ENCODE peak calls at places on chromosomes 11 and 22, in five cellular contexts. B is anterior cingulate cortex, X is colonic mucosa, T is AG09309, D is aorta. K is an unnamed sample.
A peak's percentile ranks its signal among the peaks of the same experiment; 100 is the strongest.

GRCh38 chr11:70314730-70315129 is 44.2 kb downstream of the PPFIA1 start:
- DNase-seq in B (no peak), X (no peak), D (no peak), T (no peak), K (no peak)

GRCh38 chr11:78250099-78250498 is 61.4 kb downstream of the USP35 start:
- DNase-seq in D (no peak), B (no peak), X (no peak), T (no peak), K (no peak)

GRCh38 chr11:66277475-66278391 is at the start of gene CNIH2:
- DNase-seq in T (no peak), D (no peak), B (peak; percentile 29), X (no peak), K (no peak)

GRCh38 chr11:132718711-132719641 is 813.3 kb downstream of the OPCML start:
- DNase-seq in X (peak; percentile 17), T (no peak), B (no peak), D (no peak), K (peak; percentile 4)

GRCh38 chr22:30926706-30927105 is 41.9 kb downstream of the MORC2 start:
- DNase-seq in B (no peak), X (no peak), D (no peak), T (no peak), K (no peak)

GRCh38 chr22:19535001-19535400 is 10.8 kb upstream of the CLDN5 start:
- DNase-seq in X (no peak), D (no peak), B (no peak), T (no peak), K (no peak)

GRCh38 chr11:128621491-128622136 is 34.3 kb upstream of the ETS1 start:
- DNase-seq in D (no peak), X (no peak), B (no peak), T (peak; percentile 91), K (peak; percentile 100)

GRCh38 chr22:43985532-43985931 is 30.3 kb downstream of the SAMM50 start:
- DNase-seq in T (no peak), X (no peak), B (no peak), D (no peak), K (no peak)

GRCh38 chr11:94809251-94809650 is 41.1 kb downstream of the AMOTL1 start:
- DNase-seq in D (no peak), T (no peak), X (no peak), B (no peak), K (no peak)

GRCh38 chr11:122705396-122705795 is 49.9 kb downstream of the UBASH3B start:
- DNase-seq in T (no peak), X (no peak), D (no peak), B (no peak), K (no peak)

GRCh38 chr11:69916806-69917387 is 97.7 kb upstream of the FGF3 start:
- DNase-seq in T (no peak), X (no peak), D (peak; percentile 14), B (no peak), K (no peak)

GRCh38 chr11:34358666-34359547 is 1.1 kb upstream of the ABTB2 start:
- DNase-seq in X (peak; percentile 85), T (no peak), D (peak; percentile 82), B (peak; percentile 65), K (no peak)

GRCh38 chr22:46286941-46287872 is 9.5 kb upstream of the GTSE1 start:
- DNase-seq in T (no peak), B (no peak), D (no peak), X (no peak), K (no peak)

GRCh38 chr11:1130276-1131032 is 27.3 kb upstream of the MUC5AC start:
- DNase-seq in B (no peak), D (peak; percentile 32), X (peak; percentile 12), T (no peak), K (no peak)

GRCh38 chr11:95097209-95097608 is 7.6 kb downstream of the ENDOD1 start:
- DNase-seq in T (no peak), X (no peak), D (no peak), B (no peak), K (no peak)

GRCh38 chr11:95119361-95120060 is 29.9 kb downstream of the ENDOD1 start:
- DNase-seq in B (no peak), T (no peak), X (no peak), D (no peak), K (no peak)

GRCh38 chr11:61293869-61294716 is 1.0 kb downstream of the VWCE start:
- DNase-seq in B (peak; percentile 41), T (no peak), D (peak; percentile 58), X (no peak), K (peak; percentile 36)

GRCh38 chr11:88188251-88189030 is 13.2 kb upstream of the RAB38 start:
- DNase-seq in X (no peak), T (no peak), D (no peak), B (no peak), K (no peak)

GRCh38 chr11:350723-351255 is 18.5 kb upstream of the B4GALNT4 start:
- DNase-seq in B (no peak), X (no peak), D (no peak), T (no peak), K (no peak)

GRCh38 chr11:108319541-108320145 is 96.8 kb downstream of the ATM start:
- DNase-seq in X (no peak), D (no peak), T (no peak), B (no peak), K (no peak)

GRCh38 chr22:39317756-39318506 is 1.5 kb downstream of the RPL3 start:
- DNase-seq in T (no peak), D (no peak), X (no peak), B (no peak), K (no peak)

GRCh38 chr22:50627452-50627913 is 469 bp downstream of the ARSA start:
- DNase-seq in T (no peak), D (no peak), B (no peak), X (peak; percentile 42), K (no peak)

GRCh38 chr22:17576475-17576874 is 13.2 kb downstream of the SLC25A18 start:
- DNase-seq in X (no peak), T (peak; percentile 87), D (no peak), B (no peak), K (peak; percentile 54)

GRCh38 chr22:48866906-48867597 is 960.6 kb downstream of the BRD1 start:
- DNase-seq in B (no peak), X (no peak), T (no peak), D (no peak), K (no peak)

GRCh38 chr11:1208361-1209261 is 14.3 kb upstream of the MUC5B start:
- DNase-seq in T (no peak), D (peak; percentile 34), X (no peak), B (no peak), K (no peak)